ENCODE peak calls at places on chromosomes 1 and 21, in eight cellular contexts. I, B, K, D, P, Q, E and G are unnamed samples.
A peak's percentile ranks its signal among the peaks of the same experiment; 100 is the strongest.

GRCh38 chr1:201552941-201553341 is 14.0 kb downstream of the NAV1 start:
- DNase-seq in D (no peak), Q (no peak), I (no peak), B (no peak), E (peak; percentile 26), K (no peak), P (no peak), G (no peak)

GRCh38 chr1:152190589-152190988 is 31.6 kb upstream of the RPTN start:
- DNase-seq in K (no peak), I (no peak), E (no peak), Q (no peak), D (no peak), B (peak; percentile 86), P (no peak), G (no peak)

GRCh38 chr1:201017828-201018163 is 5.7 kb downstream of the KIF21B start:
- DNase-seq in B (no peak), Q (no peak), D (no peak), P (no peak), E (no peak), I (no peak), K (no peak), G (no peak)

GRCh38 chr1:73860421-73860950 is 337.5 kb downstream of the LRRIQ3 start:
- DNase-seq in E (no peak), I (no peak), P (no peak), K (no peak), B (no peak), D (no peak), Q (no peak), G (no peak)

GRCh38 chr1:2216767-2217058 is 11.4 kb upstream of the SKI start:
- DNase-seq in P (no peak), I (no peak), B (no peak), K (no peak), E (no peak), D (no peak), Q (no peak), G (no peak)

GRCh38 chr1:116737855-116738318 is 16.3 kb upstream of the CD2 start:
- DNase-seq in E (no peak), B (no peak), K (no peak), D (no peak), I (no peak), Q (no peak), P (no peak), G (no peak)

GRCh38 chr1:114263343-114263742 is 109.7 kb upstream of the SYT6 start:
- DNase-seq in Q (no peak), D (no peak), P (no peak), E (no peak), I (no peak), K (no peak), B (no peak), G (no peak)

GRCh38 chr21:42463861-42464515 is 32.0 kb downstream of the RSPH1 start:
- DNase-seq in B (peak; percentile 68), D (no peak), K (no peak), P (no peak), I (no peak), E (peak; percentile 58), Q (peak; percentile 59), G (no peak)

GRCh38 chr1:200866521-200866920 is 6.3 kb upstream of the GPR25 start:
- DNase-seq in P (no peak), D (no peak), I (no peak), Q (no peak), B (no peak), K (no peak), E (no peak), G (no peak)

GRCh38 chr1:104195395-104195794 is 445.7 kb downstream of the AMY1C start:
- DNase-seq in P (no peak), Q (no peak), D (no peak), K (no peak), B (peak; percentile 63), E (no peak), I (no peak), G (no peak)

GRCh38 chr1:212456166-212456528 is 23.4 kb downstream of the NENF start:
- DNase-seq in B (peak; percentile 33), P (no peak), K (no peak), I (no peak), E (no peak), Q (no peak), D (no peak), G (no peak)

GRCh38 chr1:67833595-67833926 is 294 bp upstream of the GNG12 start:
- DNase-seq in P (no peak), K (peak; percentile 36), D (no peak), Q (no peak), I (peak; percentile 75), B (peak; percentile 44), E (no peak), G (no peak)

GRCh38 chr1:154730986-154731489 is 123.1 kb upstream of the ADAR start:
- DNase-seq in Q (no peak), K (no peak), E (no peak), P (no peak), I (peak; percentile 87), D (no peak), B (no peak), G (no peak)

GRCh38 chr1:28371011-28371378 is 1.5 kb downstream of the PHACTR4 start:
- DNase-seq in Q (no peak), P (no peak), I (no peak), B (no peak), D (no peak), K (no peak), E (no peak), G (no peak)

GRCh38 chr1:204623365-204623893 is 62.1 kb downstream of the LRRN2 start:
- DNase-seq in D (peak; percentile 57), Q (peak; percentile 27), P (no peak), K (no peak), E (no peak), B (peak; percentile 92), I (no peak), G (no peak)

GRCh38 chr1:206074839-206075238 is 21.9 kb downstream of the RHEX start:
- DNase-seq in D (no peak), K (no peak), Q (no peak), I (no peak), E (no peak), P (no peak), B (no peak), G (no peak)

GRCh38 chr1:82969340-82969739 is 1029.6 kb downstream of the TTLL7 start:
- DNase-seq in P (no peak), I (no peak), D (no peak), K (no peak), E (no peak), Q (no peak), B (no peak), G (no peak)

GRCh38 chr1:67005068-67005467 is 48.9 kb downstream of the SLC35D1 start:
- DNase-seq in B (no peak), Q (no peak), K (no peak), I (no peak), P (no peak), D (no peak), E (no peak), G (no peak)

GRCh38 chr1:202656951-202657646 is 53.2 kb downstream of the SYT2 start:
- DNase-seq in D (peak; percentile 83), B (peak; percentile 39), K (no peak), E (no peak), Q (no peak), I (no peak), P (peak; percentile 39), G (no peak)

GRCh38 chr1:89199515-89199914 is 773 bp upstream of the GBP4 start:
- DNase-seq in I (no peak), D (no peak), E (no peak), P (no peak), B (no peak), Q (no peak), K (no peak), G (no peak)
- H3K4me3 ChIP-seq in I (peak overlapping the region; percentile 49), D (peak overlapping the region; percentile 18), E (peak overlapping the region; percentile 64), P (no peak overlapping the region), B (no peak overlapping the region), Q (no peak overlapping the region), K (peak overlapping the region; percentile 53), G (no peak overlapping the region)

DNA sequence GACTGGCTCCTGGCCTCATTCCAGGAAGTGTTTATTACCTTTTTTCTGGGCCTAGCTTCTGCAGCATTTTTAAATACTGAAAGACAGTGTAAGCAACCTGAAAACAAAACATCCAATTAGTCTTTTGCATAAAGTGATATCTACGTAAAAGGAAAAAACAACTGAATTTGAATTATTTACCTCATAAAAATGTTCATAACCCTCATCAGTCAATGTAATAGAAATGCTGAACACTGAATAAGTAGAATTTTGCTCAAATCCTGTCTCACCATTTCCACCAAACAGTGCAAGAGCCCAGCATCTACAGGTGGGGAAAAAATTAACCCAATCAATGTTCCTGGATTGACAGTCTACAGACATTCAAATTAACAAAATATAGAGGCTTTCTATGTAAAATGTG is 64.0 kb downstream of the NRDC start:
- DNase-seq in P (no peak), Q (no peak), K (no peak), I (no peak), D (no peak), B (no peak), E (no peak), G (no peak)
- TF ChIP-seq CTCF in P (no peak), Q (no peak), K (no peak), I (no peak), D (no peak), B (no peak), E (no peak), G (no peak)

DNA sequence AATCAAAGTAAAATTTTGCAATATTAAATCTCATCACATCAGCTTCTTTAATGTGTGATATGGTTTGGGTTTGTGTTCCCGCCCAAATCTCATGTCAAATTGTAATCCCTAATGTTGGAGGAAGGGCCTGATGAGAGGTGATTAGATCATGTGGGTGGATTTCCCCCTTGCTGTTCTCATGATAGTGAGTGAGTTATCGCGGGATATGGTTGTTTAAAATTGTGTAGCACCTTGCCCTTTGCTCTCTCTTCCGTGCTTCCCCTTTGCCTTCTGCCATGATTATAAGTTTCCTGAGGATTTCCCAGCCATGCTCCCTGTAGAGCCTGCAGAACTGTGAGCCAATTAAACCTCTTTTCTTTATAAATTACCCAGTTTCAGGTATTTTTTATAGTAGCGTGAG is 131.9 kb downstream of the ZNF326 start:
- DNase-seq in K (no peak), P (no peak), B (no peak), I (no peak), Q (no peak), D (no peak), E (no peak), G (no peak)
- H3K36me3 ChIP-seq in K (no peaks in the 10 kb centered on the region), P (no peaks in the 10 kb centered on the region), B (no peaks in the 10 kb centered on the region), I (no peaks in the 10 kb centered on the region), Q (no peaks in the 10 kb centered on the region), D (no peaks in the 10 kb centered on the region), E (no peaks in the 10 kb centered on the region), G (no peaks in the 10 kb centered on the region)

GRCh38 chr1:179798213-179798863 is 55.2 kb downstream of the FAM163A start:
- DNase-seq in K (no peak), D (no peak), I (peak; percentile 22), P (no peak), Q (no peak), E (no peak), B (no peak), G (no peak)

GRCh38 chr1:179788259-179788658 is 45.2 kb downstream of the FAM163A start:
- DNase-seq in K (no peak), Q (no peak), D (no peak), B (no peak), I (no peak), E (no peak), P (no peak), G (no peak)

GRCh38 chr1:179794146-179794545 is 51.1 kb downstream of the FAM163A start:
- DNase-seq in I (no peak), D (no peak), E (no peak), Q (no peak), B (no peak), K (no peak), P (no peak), G (no peak)

GRCh38 chr1:179794669-179795068 is 51.6 kb downstream of the FAM163A start:
- DNase-seq in E (no peak), B (no peak), K (no peak), Q (no peak), D (no peak), P (no peak), I (peak; percentile 17), G (no peak)

GRCh38 chr1:179793281-179793680 is 50.2 kb downstream of the FAM163A start:
- DNase-seq in P (no peak), E (no peak), Q (no peak), I (peak; percentile 17), B (no peak), D (no peak), K (no peak), G (no peak)
- H3K4me3 ChIP-seq in P (no peak overlapping the region), E (no peak overlapping the region), Q (no peak overlapping the region), I (no peak overlapping the region), B (no peak overlapping the region), D (no peak overlapping the region), K (no peak overlapping the region), G (no peak overlapping the region)